ENCODE peak calls at places on chromosomes 11 and 22, in nine cellular contexts. One of them, this sample, is unnamed.

GRCh38 chr22:40002935-40003715 is 8.4 kb downstream of the FAM83F start:
- DNase-seq in H9: no peak
- DNase-seq in NCI-H1930: no peak
- DNase-seq in T-cell: no peak
- DNase-seq in T-helper 1 cell: no peak
- DNase-seq in GF-D8: no peak
- DNase-seq in Karpas-422: no peak
- DNase-seq in stimulated activated naive CD4-positive, alpha-beta T cell: no peak
- DNase-seq in activated naive CD4-positive, alpha-beta T cell: no peak
- DNase-seq in this sample: no peak

GRCh38 chr11:92550411-92550810 is 325.8 kb downstream of the FAT3 start:
- DNase-seq in H9: peak
- DNase-seq in NCI-H1930: no peak
- DNase-seq in T-cell: no peak
- DNase-seq in T-helper 1 cell: no peak
- DNase-seq in GF-D8: no peak
- DNase-seq in Karpas-422: no peak
- DNase-seq in stimulated activated naive CD4-positive, alpha-beta T cell: no peak
- DNase-seq in activated naive CD4-positive, alpha-beta T cell: no peak
- DNase-seq in this sample: no peak

GRCh38 chr11:83816572-83817187 is 530.5 kb upstream of the CCDC90B start:
- DNase-seq in H9: no peak
- DNase-seq in NCI-H1930: no peak
- DNase-seq in T-cell: no peak
- DNase-seq in T-helper 1 cell: no peak
- DNase-seq in GF-D8: no peak
- DNase-seq in Karpas-422: peak
- DNase-seq in stimulated activated naive CD4-positive, alpha-beta T cell: no peak
- DNase-seq in activated naive CD4-positive, alpha-beta T cell: no peak
- DNase-seq in this sample: no peak

GRCh38 chr22:36331306-36331911 is 56.4 kb downstream of the MYH9 start:
- DNase-seq in H9: peak
- DNase-seq in NCI-H1930: no peak
- DNase-seq in T-cell: peak
- DNase-seq in T-helper 1 cell: peak
- DNase-seq in GF-D8: peak
- DNase-seq in Karpas-422: peak
- DNase-seq in stimulated activated naive CD4-positive, alpha-beta T cell: peak
- DNase-seq in activated naive CD4-positive, alpha-beta T cell: no peak
- DNase-seq in this sample: peak

GRCh38 chr22:44172370-44173108 is 8.2 kb upstream of the PARVG start:
- DNase-seq in H9: no peak
- DNase-seq in NCI-H1930: no peak
- DNase-seq in T-cell: no peak
- DNase-seq in T-helper 1 cell: no peak
- DNase-seq in GF-D8: peak
- DNase-seq in Karpas-422: peak
- DNase-seq in stimulated activated naive CD4-positive, alpha-beta T cell: no peak
- DNase-seq in activated naive CD4-positive, alpha-beta T cell: no peak
- DNase-seq in this sample: no peak

GRCh38 chr22:24996420-24996952 is 44.0 kb downstream of the KIAA1671 start:
- DNase-seq in H9: peak
- DNase-seq in NCI-H1930: no peak
- DNase-seq in T-cell: no peak
- DNase-seq in T-helper 1 cell: no peak
- DNase-seq in GF-D8: no peak
- DNase-seq in Karpas-422: no peak
- DNase-seq in stimulated activated naive CD4-positive, alpha-beta T cell: no peak
- DNase-seq in activated naive CD4-positive, alpha-beta T cell: no peak
- DNase-seq in this sample: no peak

GRCh38 chr22:32100711-32101110 is 57.6 kb downstream of the SLC5A1 start:
- DNase-seq in H9: no peak
- DNase-seq in NCI-H1930: no peak
- DNase-seq in T-cell: no peak
- DNase-seq in T-helper 1 cell: no peak
- DNase-seq in GF-D8: no peak
- DNase-seq in Karpas-422: no peak
- DNase-seq in stimulated activated naive CD4-positive, alpha-beta T cell: no peak
- DNase-seq in activated naive CD4-positive, alpha-beta T cell: no peak
- DNase-seq in this sample: no peak

GRCh38 chr11:27471588-27472397 is 797 bp downstream of the LGR4 start:
- DNase-seq in H9: peak
- DNase-seq in NCI-H1930: no peak
- DNase-seq in T-cell: no peak
- DNase-seq in T-helper 1 cell: no peak
- DNase-seq in GF-D8: peak
- DNase-seq in Karpas-422: no peak
- DNase-seq in stimulated activated naive CD4-positive, alpha-beta T cell: peak
- DNase-seq in activated naive CD4-positive, alpha-beta T cell: no peak
- DNase-seq in this sample: no peak

This sample was measured in stimulated activated CD8-positive, alpha-beta memory T cell treated with anti-CD3 and anti-CD28 coated beads, Interleukin-15, amount 100 ng/mL, for 1 hour.